ENCODE peak calls at places on chromosomes 12 and 14, in nine cellular contexts. Q is stimulated activated CD8-positive, alpha-beta memory T cell treated with anti-CD3 and anti-CD28 coated beads, Interleukin-15, amount 100 ng/mL, for 24 hours; F is HFF-Myc; Z is AG04450; V is nephron progenitor cell; C is stimulated activated CD4-positive, alpha-beta T cell treated with anti-CD3 and anti-CD28 coated beads, Interleukin-15, amount 100 ng/mL, for 1 hour; K is substantia nigra; U is iPS DF 6.9; H is fibroblast of the conjunctiva. O is an unnamed sample.

GRCh38 chr14:69999246-69999645 is 120.0 kb downstream of the SMOC1 start:
- DNase-seq in C (no peak), V (no peak), Q (no peak), F (peak; percentile 9), K (no peak), U (no peak), Z (peak; percentile 97), H (peak; percentile 45), O (no peak)

GRCh38 chr12:47868041-47868440 is 36.8 kb downstream of the VDR start:
- DNase-seq in K (no peak), F (no peak), U (no peak), V (no peak), H (no peak), C (no peak), Z (no peak), Q (no peak), O (no peak)

GRCh38 chr12:51009038-51009437 is 17.1 kb downstream of the SLC11A2 start:
- DNase-seq in Z (no peak), U (no peak), V (no peak), F (no peak), C (peak; percentile 15), K (peak; percentile 80), Q (no peak), H (no peak), O (no peak)

GRCh38 chr12:89393551-89394121 is 41.3 kb upstream of the DUSP6 start:
- DNase-seq in C (no peak), K (no peak), V (no peak), F (no peak), U (no peak), H (no peak), Q (no peak), Z (no peak), O (no peak)

GRCh38 chr14:36105401-36105800 is 71.1 kb downstream of the PTCSC3 start:
- DNase-seq in Q (no peak), Z (no peak), V (peak; percentile 28), H (no peak), U (peak; percentile 45), K (no peak), F (no peak), C (no peak), O (peak; percentile 48)

GRCh38 chr12:81297606-81298005 is 219.7 kb downstream of the ACSS3 start:
- DNase-seq in U (no peak), K (no peak), F (no peak), Q (no peak), C (no peak), V (no peak), Z (no peak), H (no peak), O (no peak)

GRCh38 chr12:122063691-122064033 is 14.9 kb upstream of the MLXIP start:
- DNase-seq in K (no peak), Z (no peak), U (no peak), V (no peak), Q (no peak), H (no peak), F (no peak), C (no peak), O (no peak)

GRCh38 chr14:68487805-68488590 is 304.9 kb downstream of the ZFP36L1 start:
- DNase-seq in C (no peak), V (no peak), Q (no peak), Z (no peak), F (no peak), H (no peak), K (no peak), U (no peak), O (no peak)

GRCh38 chr14:102748806-102749205 is 28.4 kb upstream of the TRAF3 start:
- DNase-seq in K (no peak), V (no peak), Q (no peak), U (no peak), C (no peak), Z (no peak), H (no peak), F (no peak), O (no peak)

GRCh38 chr12:63841611-63842010 is 2.9 kb upstream of the SRGAP1 start:
- DNase-seq in Q (no peak), V (no peak), H (no peak), F (no peak), K (no peak), U (no peak), C (no peak), Z (no peak), O (no peak)

GRCh38 chr14:76774471-76775158 is 13.3 kb downstream of the VASH1 start:
- DNase-seq in Q (no peak), K (no peak), Z (no peak), F (no peak), U (no peak), C (no peak), H (no peak), V (no peak), O (no peak)

GRCh38 chr12:74660442-74660841 is 122.8 kb downstream of the ATXN7L3B start:
- DNase-seq in H (no peak), V (no peak), Q (no peak), K (no peak), C (no peak), F (no peak), Z (no peak), U (no peak), O (no peak)

O was measured in neuronal stem cell.